ENCODE peak calls at places on chromosomes 12 and 14, in six cellular contexts. S, B, Y, U, R and O are unnamed samples.

GRCh38 chr14:65251213-65251612 is 148.9 kb upstream of the MAX start:
- DNase-seq in U (no peak), S (no peak), R (peak), B (no peak), Y (peak), O (no peak)

GRCh38 chr14:94317259-94317658 is 5.9 kb downstream of the SERPINA6 start:
- DNase-seq in S (no peak), R (no peak), B (no peak), U (no peak), Y (peak), O (no peak)

GRCh38 chr14:74531011-74531410 is 37.4 kb downstream of the ISCA2 start:
- DNase-seq in S (no peak), Y (no peak), R (no peak), B (no peak), U (no peak), O (no peak)

GRCh38 chr12:124548854-124549378 is 18.5 kb downstream of the NCOR2 start:
- DNase-seq in R (peak), S (no peak), Y (no peak), U (no peak), B (peak), O (no peak)

GRCh38 chr14:22984959-22985658 is 2.8 kb upstream of the AJUBA start:
- DNase-seq in S (no peak), Y (no peak), U (no peak), B (no peak), R (no peak), O (no peak)

GRCh38 chr12:10031771-10032175 is 1.3 kb downstream of the CLEC9A start:
- DNase-seq in R (peak), Y (peak), B (no peak), U (no peak), S (no peak), O (peak)

GRCh38 chr12:83690465-83690864 is 1003.8 kb downstream of the TMTC2 start:
- DNase-seq in S (no peak), B (no peak), Y (no peak), R (no peak), U (no peak), O (no peak)

GRCh38 chr12:88834226-88834625 is 254.0 kb upstream of the KITLG start:
- DNase-seq in B (no peak), S (no peak), R (no peak), Y (peak), U (no peak), O (no peak)

GRCh38 chr12:56188786-56189335 is 422 bp downstream of the SMARCC2 start:
- DNase-seq in S (no peak), U (peak), Y (no peak), B (no peak), R (no peak), O (peak)

GRCh38 chr14:50955373-50956043 is 11.2 kb upstream of the PYGL start:
- DNase-seq in U (peak), B (peak), S (no peak), R (peak), Y (peak), O (peak)

GRCh38 chr12:131604146-131604844 is 106.6 kb upstream of the SFSWAP start:
- DNase-seq in Y (no peak), S (no peak), B (peak), U (no peak), R (no peak), O (no peak)

GRCh38 chr12:120388711-120389431 is 19.9 kb upstream of the MSI1 start:
- DNase-seq in R (no peak), Y (no peak), S (no peak), B (no peak), U (no peak), O (peak)

GRCh38 chr12:27361372-27361771 is 28.7 kb downstream of the BMAL2 start:
- DNase-seq in S (no peak), U (no peak), Y (peak), B (no peak), R (peak), O (no peak)

GRCh38 chr14:86035882-86036281 is 505.9 kb downstream of the FLRT2 start:
- DNase-seq in S (no peak), R (no peak), Y (no peak), B (no peak), U (peak), O (peak)

GRCh38 chr14:22849212-22849819 is 12.9 kb downstream of the MMP14 start:
- DNase-seq in R (peak), S (peak), U (no peak), B (no peak), Y (peak), O (no peak)

GRCh38 chr12:22672951-22673350 is 48.0 kb downstream of the ETNK1 start:
- DNase-seq in B (no peak), R (peak), S (no peak), Y (peak), U (no peak), O (no peak)

GRCh38 chr14:58922211-58922940 is 266.1 kb upstream of the DAAM1 start:
- DNase-seq in R (no peak), Y (no peak), B (no peak), U (no peak), S (no peak), O (no peak)

GRCh38 chr12:6644903-6645302 is 2.3 kb downstream of the ACRBP start:
- DNase-seq in B (no peak), Y (no peak), S (no peak), U (peak), R (no peak), O (peak)

GRCh38 chr12:104865080-104865479 is 93.0 kb downstream of the SLC41A2 start:
- DNase-seq in U (no peak), B (no peak), S (no peak), R (no peak), Y (no peak), O (no peak)

GRCh38 chr14:39433452-39433813 is 1.2 kb upstream of the FBXO33 start:
- DNase-seq in Y (no peak), S (no peak), R (no peak), U (no peak), B (no peak), O (no peak)

GRCh38 chr12:6268484-6269157 is 41.9 kb upstream of the PLEKHG6 start:
- DNase-seq in S (no peak), U (no peak), B (no peak), Y (no peak), R (no peak), O (no peak)

GRCh38 chr14:105330491-105330895 is 15.9 kb downstream of the PACS2 start:
- DNase-seq in U (no peak), S (no peak), Y (peak), B (peak), R (peak), O (no peak)

GRCh38 chr12:52029686-52030085 is 21.6 kb upstream of the NR4A1 start:
- DNase-seq in Y (no peak), S (no peak), R (no peak), B (no peak), U (no peak), O (peak)

GRCh38 chr12:42130670-42131402 is 13.8 kb downstream of the GXYLT1 start:
- DNase-seq in S (no peak), Y (no peak), U (no peak), R (peak), B (no peak), O (no peak)

GRCh38 chr12:116561181-116561821 is 2.1 kb downstream of the MAP1LC3B2 start:
- DNase-seq in U (no peak), R (no peak), S (no peak), Y (no peak), B (no peak), O (no peak)

GRCh38 chr12:100955139-100955538 is 160.6 kb downstream of the ANO4 start:
- DNase-seq in S (no peak), R (peak), Y (no peak), B (no peak), U (no peak), O (peak)

GRCh38 chr14:77498120-77498979 is at the start of gene ISM2:
- DNase-seq in Y (no peak), U (peak), R (peak), B (peak), S (no peak), O (peak)